ENCODE peak calls at places on chromosomes 3 and 15, in four cellular contexts. M is fibroblast of the aortic adventitia, F is heart right ventricle, X is AG04449. V is an unnamed sample.

GRCh38 chr15:58469432-58470353 is 37.9 kb downstream of the LIPC start:
- DNase-seq in M (peak), F (no peak), X (peak), V (peak)

GRCh38 chr3:113132571-113132996 is 78.8 kb upstream of the BOC start:
- DNase-seq in F (no peak), M (peak), X (no peak), V (peak)

GRCh38 chr3:127735767-127736693 is 63.3 kb downstream of the ABTB1 start:
- DNase-seq in M (peak), F (no peak), X (no peak), V (no peak)

GRCh38 chr3:138389841-138390581 is 41.6 kb downstream of the MRAS start:
- DNase-seq in X (peak), F (no peak), M (peak), V (peak)

GRCh38 chr3:55180936-55181535 is 253.2 kb upstream of the LRTM1 start:
- DNase-seq in X (no peak), M (peak), F (no peak), V (no peak)

GRCh38 chr3:66428733-66429132 is 72.1 kb downstream of the LRIG1 start:
- DNase-seq in X (peak), M (peak), F (peak), V (peak)

GRCh38 chr15:30904812-30905211 is 1.1 kb downstream of the FAN1 start:
- DNase-seq in M (no peak), X (no peak), F (no peak), V (no peak)

GRCh38 chr15:73818308-73818985 is 54.9 kb upstream of the TBC1D21 start:
- DNase-seq in X (no peak), M (no peak), F (no peak), V (no peak)

GRCh38 chr3:14412831-14413380 is 10.5 kb downstream of the SLC6A6 start:
- DNase-seq in M (no peak), X (no peak), F (peak), V (no peak)

GRCh38 chr3:48962939-48963338 is 27.1 kb upstream of the P4HTM start:
- DNase-seq in F (no peak), X (no peak), M (no peak), V (no peak)

GRCh38 chr15:45703670-45704328 is 69.0 kb downstream of the SQOR start:
- DNase-seq in F (no peak), M (no peak), X (no peak), V (no peak)
- TF ChIP-seq CTCF in F (no peak), M (no peak), X (no peak), V (peak)

GRCh38 chr3:115875460-115875859 is 252.2 kb downstream of the GAP43 start:
- DNase-seq in X (no peak), M (no peak), F (no peak), V (no peak)

GRCh38 chr3:115876860-115877646 is 253.7 kb downstream of the GAP43 start:
- DNase-seq in X (no peak), M (peak), F (no peak), V (no peak)

DNA sequence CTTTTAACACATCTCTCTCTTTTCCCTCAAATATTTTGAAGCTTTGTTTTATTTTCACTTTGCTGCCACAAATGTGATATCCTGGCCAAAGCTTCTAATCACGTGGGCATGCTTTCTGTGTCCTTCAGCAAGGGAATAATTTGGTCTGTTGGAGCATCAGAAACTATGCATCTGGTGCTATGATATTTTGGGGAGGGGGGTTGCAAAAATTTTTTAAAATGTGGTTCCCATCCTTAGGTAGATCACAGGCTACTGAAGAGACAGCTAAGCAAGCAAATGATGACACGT is 254.3 kb downstream of the GAP43 start:
- DNase-seq in M (peak), F (no peak), X (no peak), V (no peak)
- H3K4me3 ChIP-seq in M (peak), F (no peak), X (no peak), V (no peak)

GRCh38 chr3:196739671-196740475 is at the start of gene PAK2:
- DNase-seq in M (peak), X (no peak), F (peak), V (peak)
- TF ChIP-seq CTCF in M (no peak), X (no peak), F (no peak), V (no peak)

GRCh38 chr3:106714400-106714799 is 662.8 kb upstream of the CCDC54 start:
- DNase-seq in F (no peak), M (no peak), X (no peak), V (no peak)
- H3K4me3 ChIP-seq in F (no peak), M (no peak), X (no peak), V (no peak)

V was measured in astrocyte of the cerebellum.